ENCODE peak calls at places on chromosomes 12 and 14, in five cellular contexts. P is K562, H is sigmoid colon, L is adrenal gland, V is IMR-90. D is an unnamed sample.

GRCh38 chr12:52004042-52004648 is 2.6 kb upstream of the TAMALIN start:
- DNase-seq in P (peak), H (peak), L (peak), V (peak), D (peak)

GRCh38 chr14:76993743-76994142 is 34.8 kb downstream of the IRF2BPL start:
- DNase-seq in P (no peak), H (no peak), L (no peak), V (no peak), D (no peak)

GRCh38 chr12:114400395-114400794 is 5.5 kb downstream of the TBX5 start:
- DNase-seq in P (no peak), H (peak), L (no peak), V (peak), D (no peak)

GRCh38 chr14:51236314-51236713 is 3.7 kb upstream of the TMX1 start:
- DNase-seq in P (peak), H (no peak), L (no peak), V (peak), D (no peak)

GRCh38 chr12:32126720-32127119 is 20.1 kb downstream of the BICD1 start:
- DNase-seq in P (no peak), H (no peak), L (no peak), V (peak), D (no peak)

GRCh38 chr12:107231269-107231668 is 137.9 kb upstream of the CRY1 start:
- DNase-seq in P (no peak), H (no peak), L (no peak), V (no peak), D (no peak)

GRCh38 chr12:79897617-79898016 is 37.3 kb downstream of the PPP1R12A start:
- DNase-seq in P (no peak), H (no peak), L (no peak), V (peak), D (peak)

GRCh38 chr14:98114122-98114895 is 1157.7 kb downstream of the BCL11B start:
- DNase-seq in P (no peak), H (no peak), L (no peak), V (no peak), D (no peak)

GRCh38 chr12:22333186-22333745 is 1.2 kb downstream of the ST8SIA1 start:
- DNase-seq in P (no peak), H (no peak), L (no peak), V (peak), D (no peak)

GRCh38 chr12:54478270-54478669 is 4.9 kb upstream of the GTSF1 start:
- DNase-seq in P (no peak), H (no peak), L (no peak), V (no peak), D (no peak)

GRCh38 chr12:6182279-6182898 is 17.8 kb upstream of the CD9 start:
- DNase-seq in P (peak), H (peak), L (peak), V (peak), D (no peak)

GRCh38 chr12:15797818-15798217 is 8.6 kb upstream of the EPS8 start:
- DNase-seq in P (no peak), H (no peak), L (no peak), V (no peak), D (no peak)

GRCh38 chr14:98694541-98694940 is 577.5 kb downstream of the BCL11B start:
- DNase-seq in P (no peak), H (no peak), L (no peak), V (no peak), D (no peak)

GRCh38 chr14:51653096-51653814 is 1.5 kb downstream of the FRMD6 start:
- DNase-seq in P (no peak), H (no peak), L (no peak), V (peak), D (no peak)

GRCh38 chr14:104542871-104543830 is 36.4 kb upstream of the C14orf180 start:
- DNase-seq in P (no peak), H (peak), L (no peak), V (no peak), D (no peak)
- TF ChIP-seq POLR2A in P (no peak), H (no peak), L (no peak), V (no peak), D (no peak)

GRCh38 chr12:11654338-11654737 is 4.9 kb downstream of the ETV6 start:
- DNase-seq in P (no peak), H (no peak), L (no peak), V (no peak), D (no peak)

GRCh38 chr12:11651377-11651776 is 1.9 kb downstream of the ETV6 start:
- DNase-seq in P (no peak), H (no peak), L (no peak), V (no peak), D (no peak)

GRCh38 chr12:11651785-11652184 is 2.3 kb downstream of the ETV6 start:
- DNase-seq in P (peak), H (no peak), L (no peak), V (peak), D (no peak)

GRCh38 chr12:11652351-11653040 is 3.0 kb downstream of the ETV6 start:
- DNase-seq in P (peak), H (peak), L (peak), V (peak), D (no peak)

GRCh38 chr12:11653215-11653753 is 3.8 kb downstream of the ETV6 start:
- DNase-seq in P (peak), H (no peak), L (no peak), V (peak), D (no peak)
- TF ChIP-seq POLR2A in P (no peak), H (no peak), L (no peak), V (no peak), D (no peak)

DNA sequence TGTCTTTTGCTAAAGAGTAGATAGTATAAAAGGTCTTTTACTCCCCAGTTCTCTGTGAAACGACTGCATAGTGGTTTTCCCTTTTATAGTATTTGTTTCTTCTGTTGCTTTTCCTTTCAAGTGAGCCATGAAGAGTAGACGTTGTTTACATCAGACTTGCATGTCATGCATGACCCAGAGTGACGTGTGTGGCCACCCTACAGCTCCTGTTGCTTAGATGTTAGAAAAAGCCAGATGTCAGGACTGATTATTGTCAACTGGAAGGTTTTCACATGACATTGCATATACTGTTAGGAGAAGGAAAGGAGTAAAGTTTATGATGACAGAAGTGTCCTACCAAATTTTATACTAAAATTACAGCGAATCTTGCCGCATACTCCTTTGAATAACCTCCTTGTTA is 1.3 kb upstream of the RD3L start:
- DNase-seq in P (peak), H (no peak), L (no peak), V (peak), D (no peak)
- TF ChIP-seq POLR2A in P (no peak), H (no peak), L (no peak), V (no peak), D (no peak)

GRCh38 chr12:111182391-111182790 is 186.5 kb downstream of the PHETA1 start:
- DNase-seq in P (no peak), H (no peak), L (no peak), V (no peak), D (no peak)

GRCh38 chr12:111183094-111183493 is 185.8 kb downstream of the PHETA1 start:
- DNase-seq in P (no peak), H (no peak), L (no peak), V (no peak), D (no peak)

GRCh38 chr12:111178194-111179081 is 190.5 kb downstream of the PHETA1 start:
- DNase-seq in P (no peak), H (no peak), L (peak), V (no peak), D (no peak)

GRCh38 chr12:111184161-111184560 is 184.7 kb downstream of the PHETA1 start:
- DNase-seq in P (no peak), H (no peak), L (no peak), V (no peak), D (no peak)

DNA sequence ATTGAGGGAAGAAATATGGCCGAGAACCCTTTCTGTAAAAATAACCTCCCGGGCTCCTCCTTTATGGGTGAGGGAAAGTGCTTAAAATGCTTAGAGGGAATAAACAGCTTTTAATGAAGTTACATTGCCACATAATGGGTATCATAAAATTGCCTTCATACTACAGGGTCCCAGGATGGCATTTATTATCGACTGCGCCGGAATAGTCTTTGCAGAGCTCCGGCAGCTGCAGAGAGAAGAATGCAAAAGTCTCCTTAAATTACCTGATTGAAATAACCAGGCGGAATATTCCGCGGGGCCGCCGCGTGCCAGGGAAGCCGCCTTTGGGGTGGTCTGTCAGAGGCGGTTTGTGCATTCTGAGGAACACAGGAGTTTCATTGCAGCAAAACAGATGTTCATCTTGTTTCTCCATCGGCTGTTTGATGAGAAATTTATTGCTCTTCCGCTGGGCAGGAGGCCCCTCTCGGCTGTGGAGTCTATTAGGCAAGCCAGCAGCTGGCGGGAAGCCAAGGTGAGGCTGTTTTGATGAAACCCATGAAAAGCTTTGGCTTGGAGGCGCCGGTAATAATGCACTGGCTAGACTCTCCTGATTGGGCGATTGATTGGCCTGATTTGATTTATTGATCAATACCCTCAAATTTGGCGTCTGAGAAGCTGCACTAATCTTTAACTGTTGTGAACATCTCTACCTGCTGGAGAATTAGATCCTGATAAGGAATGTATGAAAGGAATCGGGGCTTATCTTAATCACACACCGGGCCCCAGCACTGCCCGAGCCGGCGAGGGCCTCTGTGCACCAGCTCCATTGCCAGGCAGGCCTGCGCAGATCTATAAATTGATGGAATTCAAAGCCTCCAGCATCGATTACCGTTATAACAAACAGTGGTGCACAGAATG is 187.8 kb downstream of the PHETA1 start:
- DNase-seq in P (peak), H (peak), L (peak), V (peak), D (no peak)
- TF ChIP-seq POLR2A in P (no peak), H (no peak), L (no peak), V (no peak), D (no peak)

DNA sequence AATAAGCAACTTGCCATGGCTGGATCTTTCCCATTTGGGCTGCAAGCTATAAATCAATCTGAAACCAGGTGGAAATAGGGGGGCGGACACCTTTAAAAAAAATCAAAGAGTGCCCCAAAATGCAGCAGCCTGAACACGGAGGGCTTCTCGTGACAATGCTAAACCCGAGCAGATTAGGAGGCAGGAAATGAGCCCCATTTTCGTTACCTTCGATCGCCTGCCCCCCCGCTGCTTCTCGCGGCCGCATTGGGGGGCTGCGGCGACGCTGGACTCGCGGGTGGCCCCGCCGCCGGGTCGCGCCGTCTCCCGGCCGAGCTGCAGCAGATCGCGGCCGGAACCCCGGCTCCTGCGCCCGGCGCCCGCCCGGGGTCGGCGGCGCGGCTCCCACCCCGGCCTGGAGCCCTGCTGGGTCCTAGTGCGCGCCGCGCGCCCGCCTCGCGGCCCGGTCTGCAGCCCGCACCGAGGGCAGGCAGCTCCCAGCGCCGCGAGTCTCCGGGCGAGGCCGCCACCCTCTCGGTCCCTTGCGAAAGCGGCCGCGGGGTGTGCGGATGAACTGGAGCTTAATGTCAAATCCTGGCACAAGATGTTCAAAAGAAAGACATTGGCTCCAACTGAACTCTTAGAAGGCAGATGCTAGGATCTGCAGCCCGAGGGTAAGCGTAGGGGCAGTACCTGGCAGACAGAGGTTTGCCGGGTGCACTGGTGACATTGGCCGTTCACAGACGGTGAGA is 202.0 kb upstream of the FOXN3 start:
- DNase-seq in P (no peak), H (peak), L (peak), V (peak), D (peak)
- TF ChIP-seq POLR2A in P (no peak), H (no peak), L (peak), V (peak), D (no peak)

GRCh38 chr12:105921055-105921454 is 217.7 kb downstream of the NUAK1 start:
- DNase-seq in P (no peak), H (no peak), L (no peak), V (no peak), D (no peak)

GRCh38 chr12:105916698-105917059 is 222.1 kb downstream of the NUAK1 start:
- DNase-seq in P (no peak), H (no peak), L (no peak), V (peak), D (no peak)

GRCh38 chr12:105922670-105923102 is 216.1 kb downstream of the NUAK1 start:
- DNase-seq in P (no peak), H (no peak), L (no peak), V (peak), D (peak)

GRCh38 chr12:105921872-105922669 is 216.7 kb downstream of the NUAK1 start:
- DNase-seq in P (no peak), H (no peak), L (no peak), V (no peak), D (no peak)

DNA sequence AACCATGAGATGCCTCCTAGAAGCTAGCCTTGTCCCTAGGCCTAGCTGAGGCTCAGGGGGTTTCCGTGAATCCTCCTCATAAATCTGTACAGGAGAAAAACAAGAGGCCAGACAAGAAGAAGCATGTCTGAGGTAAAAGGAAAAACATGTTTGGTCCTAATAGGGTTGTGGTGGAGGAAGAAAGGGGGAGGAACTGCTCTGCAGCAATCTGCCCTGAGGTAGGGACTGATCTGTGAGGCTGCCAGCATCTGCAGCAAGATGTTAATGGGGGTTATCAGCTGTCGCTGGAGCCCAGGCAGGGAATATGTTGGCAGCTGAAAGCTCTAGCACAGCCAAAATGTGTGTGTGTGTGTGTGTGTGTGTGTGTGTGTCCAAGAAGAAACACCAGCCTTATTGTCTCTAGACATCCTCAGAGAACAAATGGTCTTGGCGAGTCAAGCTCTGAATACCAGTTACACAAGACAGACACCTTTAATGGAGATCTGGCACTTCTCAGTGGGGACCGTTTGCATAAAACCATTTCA is 218.5 kb downstream of the NUAK1 start:
- DNase-seq in P (peak), H (no peak), L (peak), V (no peak), D (no peak)
- TF ChIP-seq POLR2A in P (no peak), H (no peak), L (no peak), V (no peak), D (no peak)

D was measured in H54.